ENCODE peak calls at places on chromosomes 7 and 10, in five cellular contexts. O is GM23338, H is endothelial cell of umbilical vein, S is neural progenitor cell, W is IMR-90. X is an unnamed sample. For H3K36me3, the result is how much of the 10 kb centered on the place peaks cover.

GRCh38 chr10:21475393-21475792 is 50.1 kb downstream of the SKIDA1 start:
- DNase-seq in O (no peak), H (no peak), S (no peak), W (no peak), X (no peak)

GRCh38 chr10:703118-703517 is 13.7 kb upstream of the DIP2C start:
- DNase-seq in O (no peak), H (no peak), S (no peak), W (no peak), X (no peak)

GRCh38 chr7:37590824-37591223 is 92.7 kb upstream of the GPR141 start:
- DNase-seq in O (no peak), H (no peak), S (no peak), W (no peak), X (no peak)

GRCh38 chr10:43598447-43598846 is 7.8 kb upstream of the ZNF485 start:
- DNase-seq in O (no peak), H (no peak), S (no peak), W (peak), X (no peak)

GRCh38 chr7:83148776-83149175 is 13.9 kb downstream of the PCLO start:
- DNase-seq in O (no peak), H (peak), S (no peak), W (no peak), X (no peak)

GRCh38 chr10:128907155-128907554 is 559.9 kb upstream of the MGMT start:
- DNase-seq in O (no peak), H (no peak), S (no peak), W (no peak), X (no peak)

GRCh38 chr7:70072220-70072619 is 473.9 kb downstream of the AUTS2 start:
- DNase-seq in O (no peak), H (no peak), S (no peak), W (peak), X (no peak)

GRCh38 chr7:122143376-122143750 is 686 bp downstream of the AASS start:
- DNase-seq in O (no peak), H (peak), S (peak), W (peak), X (peak)

GRCh38 chr7:143367972-143368371 is 5.5 kb upstream of the FAM131B start:
- DNase-seq in O (no peak), H (no peak), S (no peak), W (no peak), X (peak)

DNA sequence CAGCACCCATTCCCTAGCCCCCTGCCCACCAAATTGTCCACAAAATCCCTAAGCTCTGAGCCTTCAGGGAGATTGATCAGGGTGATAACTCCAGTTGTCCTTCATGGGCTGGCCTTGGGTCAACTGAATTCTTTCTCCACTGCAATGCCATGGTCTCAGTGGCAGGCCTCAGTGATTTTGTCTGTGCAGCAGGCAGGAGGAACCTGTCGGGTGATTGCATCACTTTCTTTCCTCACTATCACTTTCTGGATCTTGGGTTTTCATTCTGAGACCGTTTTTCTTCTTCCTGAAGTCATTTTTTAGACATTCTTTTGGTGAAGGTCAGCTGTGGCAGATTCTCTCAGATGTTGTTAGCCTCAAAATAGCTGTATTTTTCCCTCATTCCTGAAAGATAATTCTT is 28.8 kb upstream of the LCOR start:
- DNase-seq in O (no peak), H (no peak), S (no peak), W (no peak), X (no peak)
- H2AFZ ChIP-seq in O (no peak), H (no peak), S (no peak), W (no peak), X (no peak)

GRCh38 chr10:6578221-6579192 is 1.6 kb downstream of the PRKCQ start:
- DNase-seq in O (no peak), H (no peak), S (peak), W (no peak), X (no peak)

GRCh38 chr10:6579193-6579903 is 728 bp downstream of the PRKCQ start:
- DNase-seq in O (no peak), H (no peak), S (peak), W (no peak), X (no peak)

GRCh38 chr10:6581750-6582697 is 1.9 kb upstream of the PRKCQ start:
- DNase-seq in O (peak), H (no peak), S (peak), W (no peak), X (no peak)

GRCh38 chr10:6579904-6580278 is at the start of gene PRKCQ:
- DNase-seq in O (peak), H (no peak), S (no peak), W (peak), X (no peak)

DNA sequence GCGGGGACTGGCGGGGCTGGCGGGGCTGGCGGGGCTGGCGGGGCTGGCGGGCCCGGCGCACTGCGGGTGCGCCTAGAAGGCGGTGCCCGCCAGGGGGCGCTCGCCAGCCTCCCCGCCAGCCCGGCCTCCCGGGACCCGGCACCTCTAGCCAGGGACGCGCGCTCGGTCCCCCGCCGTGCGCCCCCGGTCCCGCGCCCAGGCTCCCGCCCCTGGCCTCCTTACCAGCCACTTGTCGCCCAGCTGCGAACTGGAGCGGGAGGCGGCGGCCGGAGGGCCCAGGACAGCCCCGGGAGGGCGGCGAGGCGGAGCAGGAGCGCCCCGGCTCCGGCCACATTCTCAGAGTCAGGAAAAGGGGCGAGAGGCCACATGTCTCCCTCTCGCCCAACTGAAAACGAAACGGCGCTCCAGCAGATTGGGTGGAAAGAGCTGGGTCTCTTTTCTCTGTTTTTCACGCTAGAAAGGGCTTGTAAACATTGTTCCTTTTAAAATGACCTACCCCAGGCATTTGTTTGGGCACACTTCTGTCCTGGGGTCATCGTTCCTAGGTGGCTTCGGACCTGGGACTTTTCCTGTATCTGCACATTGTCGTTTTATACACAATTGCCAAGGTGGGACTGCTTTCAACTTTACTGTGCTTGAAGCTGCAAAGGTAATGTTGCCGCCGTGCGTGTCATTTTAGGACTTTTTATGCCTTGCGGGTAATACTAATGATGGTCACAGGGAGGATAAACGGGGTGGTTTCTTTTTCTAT is 378 bp upstream of the PRKCQ start:
- DNase-seq in O (peak), H (peak), S (peak), W (peak), X (peak)
- TF ChIP-seq CTCF in O (no peak), H (peak), S (peak), W (peak), X (peak)

GRCh38 chr7:101244385-101245146 is at the start of gene FIS1:
- DNase-seq in O (peak), H (peak), S (peak), W (peak), X (peak)
- H3K36me3 ChIP-seq in O (under half), H (under half), S (under half), W (under half), X (under half)

DNA sequence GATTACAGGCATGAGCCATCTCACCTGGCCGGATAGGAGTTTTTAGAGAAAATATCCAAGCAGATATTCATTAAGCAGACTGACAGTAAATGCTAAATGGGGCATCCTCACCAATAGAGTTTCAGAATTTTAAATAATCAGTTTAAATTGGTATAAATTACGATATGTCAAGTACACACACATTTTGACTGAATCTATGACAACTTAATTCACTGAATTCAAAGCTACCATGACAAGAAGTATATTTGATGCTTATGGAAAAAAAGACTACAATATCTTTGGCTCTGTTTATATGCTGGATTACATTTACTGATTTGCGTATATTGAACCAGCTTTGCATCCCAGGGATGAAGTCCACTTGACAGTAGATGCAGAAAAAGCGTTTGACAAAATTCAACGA is 774.7 kb downstream of the PCDH15 start:
- DNase-seq in O (no peak), H (no peak), S (no peak), W (no peak), X (no peak)
- H2AFZ ChIP-seq in O (no peak), H (no peak), S (no peak), W (no peak), X (no peak)

GRCh38 chr10:29585488-29585976 is 49.2 kb downstream of the SVIL start:
- DNase-seq in O (peak), H (peak), S (peak), W (peak), X (no peak)
- TF ChIP-seq CTCF in O (no peak), H (no peak), S (peak), W (no peak), X (no peak)

DNA sequence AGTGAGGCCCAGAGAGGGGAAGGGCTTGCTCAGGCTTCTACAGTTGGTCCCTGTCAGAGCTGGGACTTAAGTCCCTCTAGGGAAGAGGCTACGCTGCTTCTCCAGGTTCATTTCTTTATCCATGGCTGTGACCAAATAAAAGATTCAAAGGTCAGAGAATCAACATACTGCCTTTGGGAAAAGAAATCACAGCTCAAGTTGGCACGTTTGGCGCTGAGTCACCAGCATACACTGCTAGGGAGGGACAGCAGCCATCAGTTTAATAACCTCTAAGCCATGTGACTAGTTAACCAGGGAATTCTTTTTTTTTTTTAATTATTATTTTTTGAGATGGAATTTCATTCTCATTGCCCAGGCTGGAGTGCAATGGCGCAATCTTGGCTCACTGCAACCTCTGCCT is 28.4 kb upstream of the CRHR2 start:
- DNase-seq in O (no peak), H (no peak), S (no peak), W (no peak), X (peak)
- H3K36me3 ChIP-seq in O (under half), H (under half), S (under half), W (under half), X (under half)

X was measured in osteoblast.